ENCODE peak calls at places on chromosomes 2 and 18, in seven cellular contexts. U is heart left ventricle, C is GM23338, H is MM.1S, J is SJCRH30, I is ovary, Y is foreskin keratinocyte. A is an unnamed sample.

GRCh38 chr2:38652431-38653273 is 13.3 kb upstream of the GALM start:
- DNase-seq in U (no peak), C (no peak), H (peak; percentile 72), J (no peak), I (no peak), Y (no peak), A (no peak)

GRCh38 chr2:105744091-105744908 is 412 bp upstream of the NCK2 start:
- DNase-seq in U (peak; percentile 80), C (peak; percentile 72), H (peak; percentile 68), J (peak; percentile 55), I (peak; percentile 66), Y (no peak), A (peak; percentile 68)

GRCh38 chr2:949894-950626 is 589 bp upstream of the SNTG2 start:
- DNase-seq in U (no peak), C (peak; percentile 77), H (no peak), J (no peak), I (no peak), Y (no peak), A (peak; percentile 36)

GRCh38 chr2:140308706-140309105 is 1528.5 kb upstream of the NXPH2 start:
- DNase-seq in U (no peak), C (no peak), H (no peak), J (no peak), I (no peak), Y (peak; percentile 29), A (no peak)

GRCh38 chr2:236180831-236181453 is 12.8 kb upstream of the GBX2 start:
- DNase-seq in U (no peak), C (peak; percentile 92), H (peak; percentile 32), J (peak; percentile 65), I (peak; percentile 55), Y (peak; percentile 50), A (peak; percentile 55)

GRCh38 chr2:64276417-64277095 is 132.3 kb upstream of the PELI1 start:
- DNase-seq in U (no peak), C (peak; percentile 95), H (no peak), J (no peak), I (no peak), Y (peak; percentile 93), A (no peak)

GRCh38 chr2:207071820-207072219 is 93.9 kb downstream of the KLF7 start:
- DNase-seq in U (no peak), C (no peak), H (no peak), J (no peak), I (no peak), Y (no peak), A (no peak)

GRCh38 chr2:28430377-28430765 is 37.7 kb downstream of the FOSL2 start:
- DNase-seq in U (no peak), C (no peak), H (no peak), J (no peak), I (no peak), Y (no peak), A (no peak)

GRCh38 chr18:75341267-75341666 is 86.2 kb downstream of the SMIM21 start:
- DNase-seq in U (no peak), C (no peak), H (no peak), J (peak; percentile 45), I (peak; percentile 40), Y (no peak), A (peak; percentile 6)

GRCh38 chr18:39742015-39742466 is 2176.4 kb upstream of the CELF4 start:
- DNase-seq in U (no peak), C (no peak), H (no peak), J (no peak), I (no peak), Y (peak; percentile 88), A (no peak)

GRCh38 chr2:28869494-28870145 is 489 bp downstream of the TRMT61B start:
- DNase-seq in U (no peak), C (peak; percentile 6), H (peak; percentile 21), J (no peak), I (peak; percentile 23), Y (no peak), A (peak; percentile 13)

GRCh38 chr2:68449395-68449678 is 17.8 kb downstream of the FBXO48 start:
- DNase-seq in U (no peak), C (no peak), H (no peak), J (no peak), I (no peak), Y (no peak), A (no peak)

GRCh38 chr2:238784671-238785527 is 63.0 kb upstream of the TWIST2 start:
- DNase-seq in U (peak; percentile 56), C (peak; percentile 85), H (peak; percentile 51), J (peak; percentile 58), I (peak; percentile 80), Y (peak; percentile 43), A (peak; percentile 62)

GRCh38 chr18:45642238-45642637 is 27.0 kb downstream of the SLC14A2 start:
- DNase-seq in U (no peak), C (no peak), H (no peak), J (no peak), I (no peak), Y (no peak), A (no peak)

GRCh38 chr18:11672846-11673454 is 16.1 kb upstream of the GNAL start:
- DNase-seq in U (no peak), C (no peak), H (no peak), J (no peak), I (no peak), Y (no peak), A (no peak)

GRCh38 chr2:29995241-29995640 is 73.9 kb upstream of the ALK start:
- DNase-seq in U (no peak), C (no peak), H (no peak), J (no peak), I (no peak), Y (no peak), A (no peak)

GRCh38 chr18:45517181-45517741 is 98.0 kb upstream of the SLC14A2 start:
- DNase-seq in U (peak; percentile 35), C (no peak), H (no peak), J (no peak), I (no peak), Y (no peak), A (peak; percentile 8)

GRCh38 chr2:27085670-27086089 is 892 bp upstream of the KHK start:
- DNase-seq in U (peak; percentile 81), C (peak; percentile 65), H (peak; percentile 59), J (no peak), I (peak; percentile 80), Y (peak; percentile 47), A (peak; percentile 74)

GRCh38 chr2:84905181-84906107 is at the start of gene TMSB10:
- DNase-seq in U (peak; percentile 93), C (peak; percentile 64), H (peak; percentile 75), J (peak; percentile 89), I (peak; percentile 93), Y (peak; percentile 66), A (peak; percentile 81)

GRCh38 chr2:84904151-84904550 is 1.3 kb upstream of the TMSB10 start:
- DNase-seq in U (no peak), C (no peak), H (no peak), J (no peak), I (no peak), Y (no peak), A (no peak)

GRCh38 chr2:84906108-84906899 is 848 bp downstream of the TMSB10 start:
- DNase-seq in U (peak; percentile 56), C (no peak), H (peak; percentile 37), J (no peak), I (peak; percentile 51), Y (no peak), A (peak; percentile 54)

GRCh38 chr2:84902526-84902925 is 2.9 kb upstream of the TMSB10 start:
- DNase-seq in U (no peak), C (no peak), H (no peak), J (no peak), I (no peak), Y (no peak), A (no peak)

DNA sequence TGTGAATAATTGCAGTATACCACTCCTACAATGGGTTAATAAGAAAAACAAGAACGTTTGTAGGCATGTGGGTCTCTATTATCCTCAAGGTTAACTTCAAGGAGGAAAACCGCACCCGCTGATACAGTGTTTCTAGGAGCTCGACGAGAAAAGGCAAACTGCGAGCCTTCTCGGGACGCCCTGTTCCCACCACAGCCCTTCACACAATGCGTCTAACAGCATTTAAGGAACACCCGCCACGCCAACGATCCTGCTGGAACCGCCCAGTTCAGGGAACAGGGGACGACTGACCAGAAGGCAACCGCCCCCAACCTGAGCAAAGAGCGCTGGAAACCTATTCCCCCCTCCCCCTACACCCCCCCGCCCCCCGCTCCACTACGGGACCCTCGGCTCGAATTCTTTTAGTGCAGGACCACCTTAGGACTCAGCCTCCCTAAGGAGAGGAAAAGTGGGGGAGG is 710 bp upstream of the TMSB10 start:
- DNase-seq in U (peak; percentile 78), C (peak; percentile 83), H (no peak), J (peak; percentile 81), I (peak; percentile 77), Y (peak; percentile 15), A (peak; percentile 88)
- H3K27ac ChIP-seq in U (peak overlapping the region; percentile 98), C (no peak overlapping the region), H (no peak overlapping the region), J (peak overlapping the region; percentile 77), I (peak overlapping the region; percentile 90), Y (no peak overlapping the region), A (peak overlapping the region; percentile 90)

GRCh38 chr18:9536354-9537152 is 61.2 kb downstream of the RALBP1 start:
- DNase-seq in U (no peak), C (no peak), H (no peak), J (no peak), I (no peak), Y (peak; percentile 93), A (no peak)

GRCh38 chr18:9537638-9538037 is 62.3 kb downstream of the RALBP1 start:
- DNase-seq in U (no peak), C (no peak), H (no peak), J (no peak), I (no peak), Y (no peak), A (no peak)

GRCh38 chr18:9531791-9532410 is 56.6 kb downstream of the RALBP1 start:
- DNase-seq in U (no peak), C (no peak), H (peak; percentile 42), J (no peak), I (no peak), Y (peak; percentile 70), A (no peak)

GRCh38 chr18:9534844-9535243 is 59.5 kb downstream of the RALBP1 start:
- DNase-seq in U (no peak), C (no peak), H (no peak), J (no peak), I (no peak), Y (no peak), A (no peak)

GRCh38 chr18:9535430-9535972 is 60.2 kb downstream of the RALBP1 start:
- DNase-seq in U (no peak), C (no peak), H (no peak), J (no peak), I (peak; percentile 77), Y (no peak), A (no peak)
- H3K4me1 ChIP-seq in U (peaks cover 3% of the 10 kb centered on the region), C (no peaks in the 10 kb centered on the region), H (peaks cover 11% of the 10 kb centered on the region), J (no peaks in the 10 kb centered on the region), I (peaks cover 8% of the 10 kb centered on the region), Y (peaks cover 18% of the 10 kb centered on the region), A (peaks cover 3% of the 10 kb centered on the region)

DNA sequence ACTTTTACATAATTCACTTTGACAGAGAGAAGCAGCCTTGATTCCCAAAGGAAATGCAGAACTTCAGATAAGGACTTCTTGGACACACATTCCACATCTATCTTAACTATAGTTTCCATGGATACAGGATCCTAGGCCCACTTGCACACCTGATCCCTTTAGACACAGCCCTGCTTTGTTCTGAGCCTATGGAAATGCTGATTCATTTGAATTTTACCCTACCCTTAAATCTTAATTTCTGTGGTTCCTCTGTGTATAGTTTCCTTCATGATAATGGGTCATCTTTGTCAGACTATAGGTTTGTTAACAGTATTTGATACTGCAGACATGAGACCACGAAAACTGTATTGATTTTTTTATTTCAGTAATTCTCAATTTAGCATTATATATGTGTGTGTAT is 77.4 kb downstream of the ACTR3 start:
- DNase-seq in U (no peak), C (no peak), H (no peak), J (no peak), I (no peak), Y (no peak), A (no peak)
- H3K27ac ChIP-seq in U (no peak overlapping the region), C (no peak overlapping the region), H (no peak overlapping the region), J (no peak overlapping the region), I (no peak overlapping the region), Y (no peak overlapping the region), A (no peak overlapping the region)

GRCh38 chr18:31450409-31450808 is 2.9 kb downstream of the DSG3 start:
- DNase-seq in U (no peak), C (no peak), H (no peak), J (no peak), I (no peak), Y (peak; percentile 76), A (no peak)
- H3K4me1 ChIP-seq in U (no peaks in the 10 kb centered on the region), C (no peaks in the 10 kb centered on the region), H (no peaks in the 10 kb centered on the region), J (no peaks in the 10 kb centered on the region), I (no peaks in the 10 kb centered on the region), Y (peaks cover 55% of the 10 kb centered on the region), A (no peaks in the 10 kb centered on the region)